ENCODE peak calls at places on chromosome 2, in four cellular contexts. One of them, this sample, is unnamed.

GRCh38 chr2:207490441-207490840 is 39.3 kb upstream of the CREB1 start:
- DNase-seq in stimulated activated CD4-positive, alpha-beta T cell treated with anti-CD3 and anti-CD28 coated beads, Interleukin-1b, Interleukin-23, amount 100 ng/mL, for 1 hour: no peak
- DNase-seq in dorsolateral prefrontal cortex: no peak
- DNase-seq in GM04503: no peak
- DNase-seq in this sample: no peak

GRCh38 chr2:72236445-72237067 is 88.9 kb upstream of the CYP26B1 start:
- DNase-seq in stimulated activated CD4-positive, alpha-beta T cell treated with anti-CD3 and anti-CD28 coated beads, Interleukin-1b, Interleukin-23, amount 100 ng/mL, for 1 hour: no peak
- DNase-seq in dorsolateral prefrontal cortex: no peak
- DNase-seq in GM04503: peak
- DNase-seq in this sample: peak

GRCh38 chr2:56207760-56208159 is 24.0 kb downstream of the CCDC85A start:
- DNase-seq in stimulated activated CD4-positive, alpha-beta T cell treated with anti-CD3 and anti-CD28 coated beads, Interleukin-1b, Interleukin-23, amount 100 ng/mL, for 1 hour: no peak
- DNase-seq in dorsolateral prefrontal cortex: no peak
- DNase-seq in GM04503: no peak
- DNase-seq in this sample: no peak

GRCh38 chr2:239285071-239285931 is 115.5 kb downstream of the HDAC4 start:
- DNase-seq in stimulated activated CD4-positive, alpha-beta T cell treated with anti-CD3 and anti-CD28 coated beads, Interleukin-1b, Interleukin-23, amount 100 ng/mL, for 1 hour: no peak
- DNase-seq in dorsolateral prefrontal cortex: peak
- DNase-seq in GM04503: no peak
- DNase-seq in this sample: no peak

GRCh38 chr2:131143803-131144202 is 38.7 kb downstream of the PLEKHB2 start:
- DNase-seq in stimulated activated CD4-positive, alpha-beta T cell treated with anti-CD3 and anti-CD28 coated beads, Interleukin-1b, Interleukin-23, amount 100 ng/mL, for 1 hour: no peak
- DNase-seq in dorsolateral prefrontal cortex: no peak
- DNase-seq in GM04503: no peak
- DNase-seq in this sample: no peak

GRCh38 chr2:239394346-239394945 is 6.4 kb downstream of the HDAC4 start:
- DNase-seq in stimulated activated CD4-positive, alpha-beta T cell treated with anti-CD3 and anti-CD28 coated beads, Interleukin-1b, Interleukin-23, amount 100 ng/mL, for 1 hour: no peak
- DNase-seq in dorsolateral prefrontal cortex: no peak
- DNase-seq in GM04503: no peak
- DNase-seq in this sample: no peak

GRCh38 chr2:127049927-127050802 is 56.8 kb downstream of the BIN1 start:
- DNase-seq in stimulated activated CD4-positive, alpha-beta T cell treated with anti-CD3 and anti-CD28 coated beads, Interleukin-1b, Interleukin-23, amount 100 ng/mL, for 1 hour: no peak
- DNase-seq in dorsolateral prefrontal cortex: peak
- DNase-seq in GM04503: no peak
- DNase-seq in this sample: no peak

GRCh38 chr2:61471905-61472805 is 1.3 kb upstream of the USP34 start:
- DNase-seq in stimulated activated CD4-positive, alpha-beta T cell treated with anti-CD3 and anti-CD28 coated beads, Interleukin-1b, Interleukin-23, amount 100 ng/mL, for 1 hour: no peak
- DNase-seq in dorsolateral prefrontal cortex: no peak
- DNase-seq in GM04503: no peak
- DNase-seq in this sample: no peak